ENCODE peak calls at places on chromosome 4, in four cellular contexts. One of them, this sample, is unnamed.

GRCh38 chr4:13980317-13980716 is 352.8 kb upstream of the BOD1L1 start:
- DNase-seq in H1: no peak
- DNase-seq in OCI-LY7: no peak
- DNase-seq in fibroblast of mammary gland: peak; percentile 99
- DNase-seq in this sample: no peak

GRCh38 chr4:85084371-85085170 is 118.1 kb upstream of the WDFY3 start:
- DNase-seq in OCI-LY7: peak; percentile 63
- DNase-seq in H1: no peak
- DNase-seq in fibroblast of mammary gland: peak; percentile 84
- DNase-seq in this sample: peak; percentile 54

GRCh38 chr4:180923476-180923875 is 1319.7 kb upstream of the TENM3 start:
- DNase-seq in OCI-LY7: no peak
- DNase-seq in fibroblast of mammary gland: peak; percentile 63
- DNase-seq in H1: no peak
- DNase-seq in this sample: no peak

GRCh38 chr4:25807101-25807728 is 55.6 kb downstream of the SEL1L3 start:
- DNase-seq in OCI-LY7: no peak
- DNase-seq in fibroblast of mammary gland: no peak
- DNase-seq in H1: no peak
- DNase-seq in this sample: no peak

GRCh38 chr4:8739357-8739756 is 132.3 kb downstream of the HMX1 start:
- DNase-seq in OCI-LY7: no peak
- DNase-seq in fibroblast of mammary gland: no peak
- DNase-seq in H1: no peak
- DNase-seq in this sample: no peak

GRCh38 chr4:151948351-151949016 is 187.7 kb upstream of the GATB start:
- DNase-seq in OCI-LY7: no peak
- DNase-seq in fibroblast of mammary gland: peak; percentile 82
- DNase-seq in H1: no peak
- DNase-seq in this sample: no peak

GRCh38 chr4:7416745-7417432 is 17.8 kb downstream of the PSAPL1 start:
- DNase-seq in OCI-LY7: no peak
- DNase-seq in H1: peak; percentile 24
- DNase-seq in fibroblast of mammary gland: no peak
- DNase-seq in this sample: no peak

GRCh38 chr4:112327950-112328349 is 30.8 kb downstream of the ALPK1 start:
- DNase-seq in OCI-LY7: peak; percentile 51
- DNase-seq in H1: no peak
- DNase-seq in fibroblast of mammary gland: peak; percentile 69
- DNase-seq in this sample: no peak

GRCh38 chr4:70364002-70364401 is 3.4 kb downstream of the SMR3A start:
- DNase-seq in fibroblast of mammary gland: no peak
- DNase-seq in OCI-LY7: no peak
- DNase-seq in H1: no peak
- DNase-seq in this sample: no peak

GRCh38 chr4:71258323-71258722 is 80.5 kb upstream of the SLC4A4 start:
- DNase-seq in OCI-LY7: no peak
- DNase-seq in fibroblast of mammary gland: no peak
- DNase-seq in H1: no peak
- DNase-seq in this sample: no peak

GRCh38 chr4:147740176-147740575 is 8.3 kb downstream of the ARHGAP10 start:
- DNase-seq in fibroblast of mammary gland: peak; percentile 46
- DNase-seq in OCI-LY7: no peak
- DNase-seq in H1: no peak
- DNase-seq in this sample: no peak

GRCh38 chr4:74950200-74950599 is 17.3 kb downstream of the PARM1 start:
- DNase-seq in H1: no peak
- DNase-seq in fibroblast of mammary gland: no peak
- DNase-seq in OCI-LY7: no peak
- DNase-seq in this sample: no peak

GRCh38 chr4:52103314-52103713 is 52.2 kb downstream of the SPATA18 start:
- DNase-seq in fibroblast of mammary gland: peak; percentile 63
- DNase-seq in OCI-LY7: no peak
- DNase-seq in H1: no peak
- DNase-seq in this sample: no peak

GRCh38 chr4:23166919-23167318 is 474.2 kb downstream of the GBA3 start:
- DNase-seq in OCI-LY7: no peak
- DNase-seq in H1: no peak
- DNase-seq in fibroblast of mammary gland: no peak
- DNase-seq in this sample: no peak

DNA sequence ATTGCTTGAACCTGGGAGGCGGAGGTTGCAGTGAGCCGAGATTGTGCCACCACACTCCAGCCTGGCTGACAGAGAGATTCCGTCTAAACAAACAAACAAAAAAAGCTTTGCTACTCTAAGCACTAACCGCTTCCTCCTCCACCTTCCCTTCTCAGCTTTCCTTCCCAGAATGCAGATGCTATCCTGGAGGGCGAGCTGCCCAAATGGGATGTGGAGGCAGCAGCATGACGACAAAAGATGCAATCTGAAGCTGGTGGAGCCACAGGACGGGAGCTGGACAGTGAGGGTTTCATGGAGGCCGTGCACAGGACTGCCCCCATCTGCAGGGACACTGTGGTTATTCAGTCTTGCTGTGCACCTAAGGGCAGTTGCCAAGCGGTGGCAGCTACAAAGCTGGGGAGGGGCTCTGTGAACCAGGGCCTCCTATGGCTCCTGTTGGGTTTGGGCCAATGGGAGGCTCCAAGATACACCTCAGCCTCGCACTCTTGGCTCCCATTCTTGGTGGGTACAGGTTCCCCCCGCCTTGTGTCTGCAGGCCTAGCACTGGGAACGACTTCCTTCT is 47.5 kb downstream of the WDR1 start:
- DNase-seq in H1: no peak
- DNase-seq in OCI-LY7: no peak
- DNase-seq in fibroblast of mammary gland: no peak
- DNase-seq in this sample: no peak
- TF ChIP-seq CTCF in H1: no peak
- TF ChIP-seq CTCF in OCI-LY7: no peak
- TF ChIP-seq CTCF in fibroblast of mammary gland: no peak
- TF ChIP-seq CTCF in this sample: no peak

GRCh38 chr4:172706000-172706399 is 462.6 kb upstream of the GALNT7 start:
- DNase-seq in fibroblast of mammary gland: no peak
- DNase-seq in H1: no peak
- DNase-seq in OCI-LY7: peak; percentile 3
- DNase-seq in this sample: no peak
- TF ChIP-seq CTCF in fibroblast of mammary gland: no peak
- TF ChIP-seq CTCF in H1: no peak
- TF ChIP-seq CTCF in OCI-LY7: no peak
- TF ChIP-seq CTCF in this sample: no peak

DNA sequence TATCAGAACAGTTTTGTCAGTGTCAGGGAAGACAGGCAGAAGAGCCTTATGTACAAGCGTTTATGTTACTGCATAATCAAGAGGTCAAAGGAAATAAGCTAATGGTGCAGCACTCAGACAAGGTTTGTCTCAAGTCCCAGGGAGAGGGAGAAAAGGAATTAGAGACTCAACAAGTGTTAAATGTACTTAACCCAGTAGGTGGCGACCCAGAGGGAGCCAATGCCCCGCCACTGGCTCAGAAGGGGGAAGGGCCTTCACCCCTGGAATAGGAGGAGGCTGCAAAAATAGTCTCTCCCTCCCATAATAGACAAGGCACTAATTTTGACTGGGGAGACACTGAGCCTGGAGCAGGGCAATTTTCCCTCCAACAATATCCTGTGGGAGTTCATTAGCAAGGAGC is 14.1 kb upstream of the PAPSS1 start:
- DNase-seq in fibroblast of mammary gland: peak; percentile 17
- DNase-seq in OCI-LY7: peak; percentile 31
- DNase-seq in H1: peak; percentile 51
- DNase-seq in this sample: peak; percentile 11
- TF ChIP-seq CTCF in fibroblast of mammary gland: peak; percentile 47
- TF ChIP-seq CTCF in OCI-LY7: peak; percentile 66
- TF ChIP-seq CTCF in H1: peak; percentile 44
- TF ChIP-seq CTCF in this sample: no peak

GRCh38 chr4:165351359-165352130 is 24.1 kb downstream of the MSMO1 start:
- DNase-seq in fibroblast of mammary gland: no peak
- DNase-seq in H1: no peak
- DNase-seq in OCI-LY7: no peak
- DNase-seq in this sample: no peak
- TF ChIP-seq CTCF in fibroblast of mammary gland: no peak
- TF ChIP-seq CTCF in H1: peak; percentile 40
- TF ChIP-seq CTCF in OCI-LY7: peak; percentile 63
- TF ChIP-seq CTCF in this sample: no peak

GRCh38 chr4:79233820-79234219 is 92.0 kb downstream of the NAA11 start:
- DNase-seq in H1: no peak
- DNase-seq in OCI-LY7: no peak
- DNase-seq in fibroblast of mammary gland: no peak
- DNase-seq in this sample: no peak
- TF ChIP-seq CTCF in H1: no peak
- TF ChIP-seq CTCF in OCI-LY7: no peak
- TF ChIP-seq CTCF in fibroblast of mammary gland: no peak
- TF ChIP-seq CTCF in this sample: no peak

DNA sequence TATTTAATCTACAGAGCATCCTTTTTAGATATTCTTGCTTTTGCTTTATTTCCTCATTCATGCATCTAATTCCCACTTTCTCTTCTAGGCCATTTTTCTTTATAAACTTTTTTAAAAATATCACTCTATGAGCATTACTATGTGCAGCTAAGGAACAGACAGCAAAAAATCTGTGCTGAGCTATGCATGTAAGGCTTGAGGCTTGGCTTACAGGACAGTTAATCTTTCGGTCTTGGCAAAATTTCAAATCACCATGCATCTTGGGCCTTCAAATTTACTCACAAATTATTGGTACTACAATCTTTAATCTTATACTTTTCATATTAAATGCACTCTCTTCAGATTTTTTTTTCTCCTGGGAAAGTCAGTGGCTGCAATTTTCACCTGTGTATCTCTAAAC is 278.2 kb downstream of the SPRY1 start:
- DNase-seq in fibroblast of mammary gland: no peak
- DNase-seq in H1: no peak
- DNase-seq in OCI-LY7: no peak
- DNase-seq in this sample: no peak
- TF ChIP-seq CTCF in fibroblast of mammary gland: no peak
- TF ChIP-seq CTCF in H1: no peak
- TF ChIP-seq CTCF in OCI-LY7: no peak
- TF ChIP-seq CTCF in this sample: no peak

GRCh38 chr4:127622923-127623754 is 9.6 kb upstream of the INTU start:
- DNase-seq in H1: peak; percentile 83
- DNase-seq in OCI-LY7: no peak
- DNase-seq in fibroblast of mammary gland: peak; percentile 30
- DNase-seq in this sample: no peak
- TF ChIP-seq CTCF in H1: peak; percentile 50
- TF ChIP-seq CTCF in OCI-LY7: no peak
- TF ChIP-seq CTCF in fibroblast of mammary gland: peak; percentile 31
- TF ChIP-seq CTCF in this sample: no peak

GRCh38 chr4:3572363-3572762 is 40.1 kb upstream of the LRPAP1 start:
- DNase-seq in fibroblast of mammary gland: no peak
- DNase-seq in OCI-LY7: no peak
- DNase-seq in H1: peak; percentile 54
- DNase-seq in this sample: no peak
- TF ChIP-seq CTCF in fibroblast of mammary gland: no peak
- TF ChIP-seq CTCF in OCI-LY7: no peak
- TF ChIP-seq CTCF in H1: peak; percentile 42
- TF ChIP-seq CTCF in this sample: no peak